ENCODE peak calls at places on chromosomes 4 and X, in nine cellular contexts. N is activated naive CD4-positive, alpha-beta T cell treated with Interleukin-2 at 50 U/mL for 16 hours; Z is CD8-positive, alpha-beta memory T cell; W is fibroblast of lung; A is amniotic epithelial cell; I is neural crest cell; O is GM04504; M is NCI-H460; G is stimulated activated CD8-positive, alpha-beta memory T cell treated with anti-CD3 and anti-CD28 coated beads, Interleukin-4, amount 100 ng/mL, for 48 hours. X is an unnamed sample.

GRCh38 chr4:99462875-99463464 is 27.8 kb upstream of the ADH7 start:
- DNase-seq in N (peak; percentile 38), Z (no peak), W (peak; percentile 83), A (peak; percentile 59), I (peak; percentile 25), O (peak; percentile 46), M (peak; percentile 60), G (peak; percentile 43), X (peak; percentile 85)

GRCh38 chr4:112540695-112541094 is 24.7 kb upstream of the NEUROG2 start:
- DNase-seq in N (no peak), Z (no peak), W (no peak), A (no peak), I (no peak), O (no peak), M (no peak), G (no peak), X (no peak)

GRCh38 chr4:182310316-182310715 is 67.1 kb downstream of the TENM3 start:
- DNase-seq in N (no peak), Z (no peak), W (peak; percentile 67), A (peak; percentile 45), I (no peak), O (no peak), M (no peak), G (no peak), X (no peak)

GRCh38 chr4:2824329-2825183 is 19.1 kb upstream of the ADD1 start:
- DNase-seq in N (no peak), Z (no peak), W (no peak), A (no peak), I (no peak), O (no peak), M (no peak), G (no peak), X (no peak)

GRCh38 chrX:148659481-148659880 is 159.1 kb downstream of the AFF2 start:
- DNase-seq in N (no peak), Z (no peak), W (peak; percentile 43), A (peak; percentile 44), I (no peak), O (no peak), M (no peak), G (no peak), X (peak; percentile 50)

GRCh38 chr4:52869196-52869595 is 7.1 kb downstream of the RASL11B start:
- DNase-seq in N (no peak), Z (no peak), W (peak; percentile 73), A (peak; percentile 17), I (no peak), O (peak; percentile 35), M (no peak), G (no peak), X (peak; percentile 45)

GRCh38 chr4:139916041-139916440 is 237.9 kb downstream of the MAML3 start:
- DNase-seq in N (no peak), Z (no peak), W (no peak), A (no peak), I (no peak), O (no peak), M (no peak), G (no peak), X (no peak)

GRCh38 chr4:30802622-30803323 is 82.6 kb downstream of the PCDH7 start:
- DNase-seq in N (no peak), Z (no peak), W (peak; percentile 80), A (no peak), I (no peak), O (peak; percentile 63), M (no peak), G (no peak), X (peak; percentile 52)

GRCh38 chrX:93419642-93420041 is 253.7 kb downstream of the NAP1L3 start:
- DNase-seq in N (no peak), Z (no peak), W (no peak), A (no peak), I (no peak), O (no peak), M (no peak), G (no peak), X (no peak)

GRCh38 chrX:13711141-13711540 is 22.2 kb downstream of the RAB9A start:
- DNase-seq in N (no peak), Z (no peak), W (no peak), A (no peak), I (no peak), O (no peak), M (no peak), G (no peak), X (no peak)

GRCh38 chr4:184448828-184449227 is 25.5 kb downstream of the IRF2 start:
- DNase-seq in N (no peak), Z (no peak), W (peak; percentile 83), A (peak; percentile 48), I (no peak), O (no peak), M (no peak), G (no peak), X (peak; percentile 86)

GRCh38 chrX:111506826-111507225 is 4.6 kb upstream of the SERTM2 start:
- DNase-seq in N (no peak), Z (no peak), W (no peak), A (peak; percentile 68), I (no peak), O (no peak), M (no peak), G (no peak), X (no peak)

GRCh38 chrX:145817299-145817665 is 347 bp upstream of the SLITRK2 start:
- DNase-seq in N (no peak), Z (no peak), W (peak; percentile 72), A (no peak), I (no peak), O (no peak), M (no peak), G (no peak), X (no peak)

GRCh38 chr4:128600996-128601857 is 208.3 kb upstream of the JADE1 start:
- DNase-seq in N (no peak), Z (no peak), W (peak; percentile 99), A (peak; percentile 99), I (no peak), O (peak; percentile 89), M (peak; percentile 96), G (no peak), X (peak; percentile 99)

GRCh38 chr4:1592179-1593037 is 91.7 kb downstream of the FAM53A start:
- DNase-seq in N (no peak), Z (no peak), W (no peak), A (no peak), I (no peak), O (no peak), M (no peak), G (no peak), X (no peak)

GRCh38 chr4:39576268-39576667 is 49.0 kb upstream of the UGDH start:
- DNase-seq in N (no peak), Z (no peak), W (no peak), A (peak; percentile 27), I (no peak), O (no peak), M (no peak), G (no peak), X (no peak)

GRCh38 chrX:63754141-63754859 is 30.7 kb downstream of the ARHGEF9 start:
- DNase-seq in N (peak; percentile 23), Z (no peak), W (peak; percentile 16), A (peak; percentile 10), I (no peak), O (no peak), M (peak; percentile 0), G (peak; percentile 40), X (peak; percentile 29)

X was measured in fibroblast of pulmonary artery.